ENCODE peak calls at places on chromosomes 12 and 14, in five cellular contexts. I, X, Y, J and N are unnamed samples. For H3K4me1, the result is how much of the 10 kb centered on the place peaks cover.

GRCh38 chr12:3231399-3231876 is 154.3 kb downstream of the TSPAN9 start:
- DNase-seq in I (no peak), X (no peak), Y (peak), J (no peak), N (peak)

GRCh38 chr12:116128779-116129178 is 148.7 kb downstream of the MED13L start:
- DNase-seq in I (no peak), X (no peak), Y (no peak), J (no peak), N (no peak)

GRCh38 chr12:92550661-92551060 is 152.1 kb upstream of the PLEKHG7 start:
- DNase-seq in I (no peak), X (no peak), Y (no peak), J (no peak), N (no peak)

GRCh38 chr12:82479511-82479910 is 121.2 kb downstream of the METTL25 start:
- DNase-seq in I (no peak), X (no peak), Y (no peak), J (no peak), N (no peak)

GRCh38 chr14:49297102-49297501 is 289.1 kb downstream of the RPS29 start:
- DNase-seq in I (no peak), X (no peak), Y (no peak), J (no peak), N (no peak)

GRCh38 chr14:39668449-39668848 is 236.2 kb upstream of the FBXO33 start:
- DNase-seq in I (no peak), X (no peak), Y (no peak), J (no peak), N (no peak)

GRCh38 chr14:26897186-26897585 is 299.4 kb upstream of the NOVA1 start:
- DNase-seq in I (no peak), X (no peak), Y (no peak), J (no peak), N (no peak)

GRCh38 chr12:54166543-54167499 is 22.0 kb downstream of the SMUG1 start:
- DNase-seq in I (no peak), X (no peak), Y (no peak), J (peak), N (no peak)

GRCh38 chr12:120649442-120650248 is 9.2 kb downstream of the CABP1 start:
- DNase-seq in I (peak), X (no peak), Y (no peak), J (peak), N (peak)

GRCh38 chr12:13164271-13164670 is 32.3 kb upstream of the EMP1 start:
- DNase-seq in I (no peak), X (no peak), Y (no peak), J (no peak), N (no peak)

GRCh38 chr12:92747151-92747550 is 44.4 kb downstream of the PLEKHG7 start:
- DNase-seq in I (no peak), X (no peak), Y (no peak), J (no peak), N (no peak)

GRCh38 chr14:102316048-102316745 is 3.3 kb upstream of the ZNF839 start:
- DNase-seq in I (no peak), X (no peak), Y (no peak), J (no peak), N (no peak)

GRCh38 chr14:55957950-55958349 is 160.3 kb upstream of the PELI2 start:
- DNase-seq in I (no peak), X (no peak), Y (no peak), J (no peak), N (no peak)

GRCh38 chr14:52977798-52978197 is 26.9 kb upstream of the FERMT2 start:
- DNase-seq in I (no peak), X (no peak), Y (no peak), J (no peak), N (no peak)

GRCh38 chr12:57624441-57625220 is 8.4 kb downstream of the B4GALNT1 start:
- DNase-seq in I (no peak), X (no peak), Y (no peak), J (peak), N (no peak)

GRCh38 chr12:23950775-23951391 is 1.4 kb upstream of the SOX5 start:
- DNase-seq in I (no peak), X (peak), Y (peak), J (peak), N (peak)

GRCh38 chr14:67675219-67675582 is 769 bp upstream of the VTI1B start:
- DNase-seq in I (no peak), X (no peak), Y (no peak), J (no peak), N (no peak)

GRCh38 chr14:100818221-100818699 is 7.7 kb upstream of the MEG3 start:
- DNase-seq in I (no peak), X (no peak), Y (no peak), J (peak), N (no peak)

GRCh38 chr12:88419794-88420193 is 160.5 kb downstream of the KITLG start:
- DNase-seq in I (no peak), X (no peak), Y (no peak), J (no peak), N (no peak)

GRCh38 chr14:41549821-41550597 is 56.7 kb upstream of the LRFN5 start:
- DNase-seq in I (no peak), X (no peak), Y (no peak), J (no peak), N (no peak)

GRCh38 chr14:67763158-67763822 is 53.1 kb downstream of the ZFYVE26 start:
- DNase-seq in I (no peak), X (no peak), Y (no peak), J (no peak), N (no peak)

GRCh38 chr12:92539966-92540791 is 162.6 kb upstream of the PLEKHG7 start:
- DNase-seq in I (no peak), X (no peak), Y (no peak), J (peak), N (peak)

GRCh38 chr12:52419656-52420055 is 13.5 kb upstream of the KRT82 start:
- DNase-seq in I (no peak), X (no peak), Y (no peak), J (no peak), N (no peak)

GRCh38 chr12:126156806-126157574 is 1091.8 kb downstream of the AACS start:
- DNase-seq in I (no peak), X (no peak), Y (no peak), J (no peak), N (no peak)

GRCh38 chr12:66647034-66647691 is 31.7 kb downstream of the GRIP1 start:
- DNase-seq in I (no peak), X (no peak), Y (no peak), J (no peak), N (no peak)

GRCh38 chr12:68915055-68915454 is 17.9 kb downstream of the CPM start:
- DNase-seq in I (no peak), X (no peak), Y (no peak), J (no peak), N (no peak)

GRCh38 chr12:2624543-2625266 is 170.1 kb upstream of the FKBP4 start:
- DNase-seq in I (no peak), X (no peak), Y (no peak), J (no peak), N (no peak)

GRCh38 chr12:124898200-124898950 is 16.1 kb downstream of the UBC start:
- DNase-seq in I (peak), X (peak), Y (no peak), J (no peak), N (peak)

GRCh38 chr14:75454963-75455546 is 27.2 kb downstream of the JDP2 start:
- DNase-seq in I (peak), X (peak), Y (peak), J (peak), N (peak)

GRCh38 chr12:124684971-124685688 is 117.7 kb upstream of the NCOR2 start:
- DNase-seq in I (no peak), X (no peak), Y (no peak), J (peak), N (no peak)

GRCh38 chr12:59619461-59620240 is 23.8 kb downstream of the SLC16A7 start:
- DNase-seq in I (no peak), X (no peak), Y (no peak), J (no peak), N (no peak)

GRCh38 chr12:108635997-108636808 is 2.5 kb upstream of the SELPLG start:
- DNase-seq in I (no peak), X (no peak), Y (no peak), J (no peak), N (no peak)
- H3K4me1 ChIP-seq in I (half or more), X (half or more), Y (under half), J (under half), N (under half)

GRCh38 chr14:71711131-71711530 is 221.1 kb upstream of the RGS6 start:
- DNase-seq in I (no peak), X (no peak), Y (no peak), J (no peak), N (no peak)
- H3K4me3 ChIP-seq in I (no peak), X (no peak), Y (no peak), J (no peak), N (no peak)

DNA sequence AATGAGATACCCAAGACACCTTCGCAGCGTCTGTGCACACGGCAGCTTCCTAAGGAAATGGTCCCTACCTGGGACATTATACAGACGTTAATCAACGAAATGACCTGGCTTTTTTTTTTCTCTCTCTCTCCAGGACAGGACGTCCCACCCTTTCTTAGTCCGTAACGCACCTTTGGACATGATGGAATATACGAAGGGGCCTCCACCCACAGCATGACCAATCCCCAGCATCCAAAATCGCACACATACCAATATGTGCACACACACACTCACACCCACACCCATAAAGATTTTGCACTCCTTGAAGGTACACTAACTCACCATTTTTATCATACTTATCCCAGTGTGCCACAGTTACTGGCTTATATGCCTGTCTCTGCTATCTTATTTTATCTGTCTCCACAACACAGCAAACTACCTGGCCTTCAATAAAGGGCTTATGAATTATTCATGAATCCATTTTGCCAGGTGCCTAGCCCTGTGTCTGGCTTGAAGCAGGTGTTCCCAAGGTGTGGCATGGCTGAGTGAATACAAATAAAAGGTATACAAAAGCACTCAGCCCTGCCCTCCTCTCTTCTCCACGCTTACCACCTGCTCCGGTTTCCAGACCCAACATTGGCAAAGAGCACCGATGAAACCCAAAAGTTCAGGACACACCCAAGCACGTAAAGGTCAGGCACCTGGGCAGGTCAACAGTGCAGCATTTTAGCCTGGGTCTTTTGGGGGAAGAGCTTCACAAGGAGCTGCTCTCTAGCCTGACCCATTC is 2.2 kb downstream of the SCNN1A start:
- DNase-seq in I (peak), X (no peak), Y (no peak), J (no peak), N (no peak)
- H3K27ac ChIP-seq in I (peak), X (peak), Y (peak), J (peak), N (no peak)

DNA sequence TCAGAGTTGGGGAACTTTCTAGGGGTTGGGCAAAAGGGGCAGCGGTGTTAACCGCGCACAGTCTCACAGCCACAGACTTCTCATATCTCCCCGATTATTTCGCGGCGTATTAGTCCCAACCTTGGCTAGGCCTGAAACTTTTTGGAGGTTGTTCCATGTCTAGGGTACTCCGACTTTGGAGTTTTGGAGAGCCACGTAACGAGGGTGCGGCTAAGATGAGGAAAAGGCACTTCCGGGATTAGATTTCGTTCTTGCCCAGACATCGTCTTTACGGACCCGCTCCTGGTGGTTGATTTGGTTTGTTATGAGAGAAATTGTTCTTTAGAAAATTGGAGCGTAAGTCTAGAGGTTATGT is 513 bp downstream of the CCNK start:
- DNase-seq in I (no peak), X (no peak), Y (no peak), J (no peak), N (no peak)
- H3K4me1 ChIP-seq in I (under half), X (under half), Y (half or more), J (under half), N (under half)

GRCh38 chr14:99217556-99217955 is 54.4 kb downstream of the BCL11B start:
- DNase-seq in I (no peak), X (no peak), Y (no peak), J (no peak), N (no peak)
- H3K4me3 ChIP-seq in I (no peak), X (no peak), Y (no peak), J (no peak), N (no peak)